ENCODE peak calls at places on chromosomes 4 and X, in eight cellular contexts. G is OCI-LY7, D is A549, A is fibroblast of mammary gland, E is body of pancreas, X is mucosa of descending colon, R is left ventricle myocardium inferior, L is WERI-Rb-1. C is an unnamed sample.

GRCh38 chr4:13476915-13477314 is 7.2 kb downstream of the RAB28 start:
- DNase-seq in G (no peak), D (no peak), A (peak), E (no peak), X (no peak), R (no peak), L (no peak), C (no peak)

GRCh38 chr4:81963506-81964020 is 410.2 kb downstream of the HNRNPD start:
- DNase-seq in G (no peak), D (no peak), A (no peak), E (no peak), X (no peak), R (no peak), L (no peak), C (no peak)

GRCh38 chr4:138815811-138816210 is 199.8 kb upstream of the NOCT start:
- DNase-seq in G (no peak), D (no peak), A (no peak), E (no peak), X (no peak), R (no peak), L (no peak), C (no peak)

GRCh38 chr4:38489924-38490639 is 173.9 kb upstream of the KLF3 start:
- DNase-seq in G (no peak), D (peak), A (no peak), E (no peak), X (peak), R (no peak), L (peak), C (no peak)

GRCh38 chrX:140057001-140057411 is 91.7 kb upstream of the CXorf66 start:
- DNase-seq in G (peak), D (peak), A (peak), E (peak), X (peak), R (peak), L (peak), C (peak)

GRCh38 chr4:149145803-149146202 is 669.8 kb downstream of the IQCM start:
- DNase-seq in G (no peak), D (no peak), A (peak), E (no peak), X (no peak), R (no peak), L (peak), C (no peak)

GRCh38 chr4:67700119-67700873 is 659 bp downstream of the UBA6 start:
- DNase-seq in G (peak), D (no peak), A (peak), E (no peak), X (peak), R (no peak), L (no peak), C (peak)

GRCh38 chr4:7447236-7447635 is 12.5 kb upstream of the PSAPL1 start:
- DNase-seq in G (no peak), D (no peak), A (no peak), E (no peak), X (no peak), R (no peak), L (no peak), C (no peak)

GRCh38 chr4:187128226-187128625 is 404.6 kb upstream of the FAT1 start:
- DNase-seq in G (no peak), D (no peak), A (no peak), E (no peak), X (no peak), R (no peak), L (no peak), C (peak)

DNA sequence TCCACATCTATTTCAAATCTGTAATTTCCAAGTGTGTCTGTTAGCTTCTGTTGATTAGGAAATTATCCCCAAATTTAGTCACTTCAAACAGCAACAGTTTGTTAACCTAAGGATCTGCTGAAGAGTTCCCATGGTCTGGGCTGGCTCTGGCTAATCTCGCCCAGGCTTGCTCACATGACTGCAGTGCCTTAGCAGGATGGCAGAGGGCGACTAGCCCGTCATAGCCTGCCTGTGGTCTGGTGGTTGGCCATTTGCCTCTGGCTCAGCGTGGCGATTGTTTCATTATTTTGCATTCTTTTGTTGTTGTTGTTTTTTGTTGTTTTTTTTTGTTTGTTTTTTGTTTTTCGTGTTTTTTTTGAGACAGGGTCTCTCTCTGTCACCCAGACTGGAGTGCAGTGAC is 264.0 kb downstream of the TRIML1 start:
- DNase-seq in G (no peak), D (no peak), A (peak), E (no peak), X (no peak), R (no peak), L (no peak), C (peak)
- TF ChIP-seq CTCF in G (peak), D (no peak), A (no peak), E (no peak), X (no peak), R (no peak), L (peak), C (no peak)

GRCh38 chr4:649293-649625 is 23.9 kb downstream of the PDE6B start:
- DNase-seq in G (no peak), D (no peak), A (no peak), E (no peak), X (no peak), R (no peak), L (no peak), C (no peak)

GRCh38 chr4:647481-647880 is 22.1 kb downstream of the PDE6B start:
- DNase-seq in G (no peak), D (no peak), A (no peak), E (no peak), X (no peak), R (no peak), L (peak), C (no peak)

GRCh38 chr4:649751-650310 is 24.2 kb downstream of the ATP5ME start:
- DNase-seq in G (no peak), D (no peak), A (no peak), E (no peak), X (no peak), R (no peak), L (no peak), C (no peak)

GRCh38 chr4:648579-649292 is 23.4 kb downstream of the PDE6B start:
- DNase-seq in G (no peak), D (no peak), A (no peak), E (no peak), X (no peak), R (no peak), L (peak), C (no peak)

GRCh38 chr4:646460-646859 is 21.1 kb downstream of the PDE6B start:
- DNase-seq in G (no peak), D (no peak), A (no peak), E (no peak), X (no peak), R (no peak), L (no peak), C (no peak)
- TF ChIP-seq CTCF in G (no peak), D (no peak), A (no peak), E (no peak), X (no peak), R (no peak), L (no peak), C (no peak)

DNA sequence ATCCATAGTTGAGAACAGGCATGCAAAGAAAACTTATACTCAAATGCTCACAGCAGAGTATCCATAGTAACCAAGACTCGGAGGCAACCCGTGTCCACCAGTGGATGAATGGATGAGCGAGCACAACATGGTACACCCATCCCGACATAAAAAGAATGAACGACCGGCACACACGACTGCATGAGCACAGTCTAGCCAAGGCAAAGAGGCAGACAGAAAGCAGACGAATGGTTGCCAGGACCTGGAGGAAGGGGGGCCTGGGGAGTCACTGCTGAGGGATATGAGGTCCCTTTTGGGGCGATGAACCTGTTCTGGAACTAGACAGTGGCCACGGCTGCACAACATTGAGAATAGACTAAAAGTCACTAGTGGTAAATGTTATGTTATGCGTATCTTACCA is 13.1 kb downstream of the PDZD4 start:
- DNase-seq in G (no peak), D (no peak), A (no peak), E (no peak), X (no peak), R (no peak), L (no peak), C (no peak)
- TF ChIP-seq CTCF in G (no peak), D (no peak), A (no peak), E (no peak), X (no peak), R (no peak), L (no peak), C (no peak)

GRCh38 chrX:29940750-29941149 is 274.6 kb upstream of the MAGEB2 start:
- DNase-seq in G (no peak), D (no peak), A (no peak), E (no peak), X (no peak), R (no peak), L (no peak), C (no peak)
- TF ChIP-seq CTCF in G (peak), D (no peak), A (no peak), E (no peak), X (no peak), R (no peak), L (no peak), C (no peak)

GRCh38 chrX:138150709-138151108 is 560.8 kb downstream of the FGF13 start:
- DNase-seq in G (peak), D (no peak), A (no peak), E (no peak), X (no peak), R (no peak), L (no peak), C (peak)
- TF ChIP-seq CTCF in G (peak), D (no peak), A (no peak), E (no peak), X (no peak), R (no peak), L (no peak), C (peak)

GRCh38 chr4:142567620-142568451 is 278.3 kb downstream of the INPP4B start:
- DNase-seq in G (no peak), D (peak), A (peak), E (peak), X (peak), R (no peak), L (no peak), C (no peak)
- TF ChIP-seq CTCF in G (no peak), D (no peak), A (no peak), E (no peak), X (no peak), R (no peak), L (no peak), C (no peak)